ENCODE peak calls at places on chromosome 9, in four cellular contexts. I is AG04450, V is upper lobe of right lung, M is psoas muscle. T is an unnamed sample.

GRCh38 chr9:96158909-96159575 is 142.9 kb downstream of the HSD17B3 start:
- DNase-seq in M (no peak), V (no peak), I (no peak), T (no peak)

GRCh38 chr9:134174073-134174449 is 9.7 kb upstream of the RNU6ATAC start:
- DNase-seq in M (peak), I (no peak), V (peak), T (no peak)

GRCh38 chr9:136859821-136860269 is 6.3 kb downstream of the EDF1 start:
- DNase-seq in V (no peak), M (no peak), I (no peak), T (no peak)

GRCh38 chr9:5364294-5364990 is 24.8 kb upstream of the RLN1 start:
- DNase-seq in V (no peak), M (no peak), I (no peak), T (peak)

GRCh38 chr9:33818167-33818831 is 1.3 kb downstream of the UBE2R2 start:
- DNase-seq in V (no peak), I (no peak), M (peak), T (no peak)

GRCh38 chr9:115022760-115023434 is 92.5 kb upstream of the TNFSF8 start:
- DNase-seq in M (no peak), I (peak), V (no peak), T (no peak)

GRCh38 chr9:131530546-131530929 is 525 bp downstream of the UCK1 start:
- DNase-seq in M (peak), I (no peak), V (peak), T (peak)

GRCh38 chr9:126532019-126532462 is 81.7 kb upstream of the LMX1B start:
- DNase-seq in I (no peak), V (no peak), M (no peak), T (no peak)

GRCh38 chr9:98826716-98827115 is 19.2 kb downstream of the GALNT12 start:
- DNase-seq in V (no peak), I (no peak), M (no peak), T (no peak)

GRCh38 chr9:33921967-33922895 is 105.3 kb downstream of the UBE2R2 start:
- DNase-seq in M (no peak), V (no peak), I (no peak), T (no peak)

GRCh38 chr9:1612886-1613285 is 402.3 kb upstream of the SMARCA2 start:
- DNase-seq in V (no peak), M (no peak), I (no peak), T (no peak)

GRCh38 chr9:34995288-34996060 is 5.9 kb downstream of the DNAJB5 start:
- DNase-seq in I (no peak), V (no peak), M (peak), T (no peak)

GRCh38 chr9:135023389-135023788 is 64.1 kb upstream of the OLFM1 start:
- DNase-seq in V (peak), I (no peak), M (peak), T (no peak)

GRCh38 chr9:98236881-98237487 is 18.5 kb downstream of the TBC1D2 start:
- DNase-seq in I (no peak), V (peak), M (no peak), T (no peak)

GRCh38 chr9:98168952-98169488 is 23.4 kb downstream of the CORO2A start:
- DNase-seq in V (no peak), I (peak), M (no peak), T (no peak)

DNA sequence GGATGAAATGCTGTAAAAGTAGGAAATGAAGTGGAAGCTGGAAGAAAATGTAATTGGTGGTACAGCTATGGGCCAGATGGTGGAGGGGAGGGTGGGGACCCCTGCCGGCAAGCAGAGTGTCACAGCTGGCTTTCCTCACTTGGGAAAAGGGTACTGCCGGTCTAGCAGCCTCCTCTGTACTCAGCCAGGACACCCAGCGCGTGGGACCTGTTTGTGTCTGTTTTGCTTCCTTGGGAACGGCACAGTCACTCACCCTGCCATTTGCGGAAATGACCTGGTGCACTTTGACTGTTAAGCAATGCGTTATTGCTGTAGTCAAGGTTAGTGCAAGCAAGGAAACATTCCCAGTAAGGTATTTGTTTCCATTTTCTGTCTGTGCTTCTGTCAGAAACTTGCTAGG is 10.1 kb downstream of the TMEM252 start:
- DNase-seq in M (peak), I (no peak), V (peak), T (no peak)
- TF ChIP-seq CTCF in M (no peak), I (no peak), V (no peak), T (no peak)

GRCh38 chr9:110538621-110539020 is 40.9 kb downstream of the SVEP1 start:
- DNase-seq in M (no peak), I (no peak), V (no peak), T (no peak)
- H3K4me3 ChIP-seq in M (no peak), I (no peak), V (no peak), T (no peak)

GRCh38 chr9:13053504-13053903 is 226.0 kb downstream of the MPDZ start:
- DNase-seq in M (no peak), I (no peak), V (no peak), T (no peak)
- TF ChIP-seq CTCF in M (no peak), I (no peak), V (no peak), T (no peak)

DNA sequence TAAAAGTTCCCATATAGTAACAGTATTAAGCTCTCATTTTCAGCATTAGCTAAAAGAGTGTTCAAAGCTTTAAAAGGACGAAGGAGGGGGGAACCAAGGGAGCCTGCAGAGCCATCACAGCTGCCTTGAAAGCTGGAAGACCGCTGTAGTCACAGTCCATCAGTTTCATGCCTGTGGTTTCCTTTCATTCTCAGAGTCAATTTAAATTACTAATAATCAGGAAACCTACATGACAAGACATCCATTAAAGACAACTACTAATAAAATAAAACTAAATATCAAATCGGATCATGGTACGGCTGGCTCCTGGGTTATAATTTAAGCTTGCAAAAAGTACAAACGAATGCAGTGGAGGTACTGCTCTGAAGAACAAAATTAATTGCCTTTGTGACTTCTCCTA is 213.6 kb downstream of the DENND1A start:
- DNase-seq in M (no peak), I (no peak), V (no peak), T (no peak)
- H3K4me3 ChIP-seq in M (no peak), I (no peak), V (no peak), T (no peak)

DNA sequence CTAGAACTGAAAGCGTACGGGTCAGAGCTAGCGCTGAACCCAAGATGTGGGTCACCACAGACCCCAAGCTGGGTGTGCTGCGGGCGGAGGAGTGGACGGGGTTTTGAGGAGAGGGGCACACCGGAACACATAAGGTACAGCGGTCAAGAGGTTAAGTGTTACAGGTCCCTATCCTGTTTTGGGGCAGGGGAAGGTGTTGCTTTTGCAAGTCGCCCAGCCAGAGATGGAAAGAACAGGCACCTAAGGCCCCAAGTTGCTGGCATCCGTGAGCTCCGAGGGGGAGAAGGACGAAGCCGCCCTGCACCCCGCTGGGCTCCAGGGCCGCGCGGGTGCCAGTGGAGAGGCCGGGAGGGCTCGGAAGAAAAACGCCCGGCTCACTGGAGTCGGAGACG is 859 bp downstream of the GNA14 start:
- DNase-seq in V (no peak), M (no peak), I (no peak), T (no peak)
- TF ChIP-seq CTCF in V (no peak), M (no peak), I (no peak), T (no peak)

DNA sequence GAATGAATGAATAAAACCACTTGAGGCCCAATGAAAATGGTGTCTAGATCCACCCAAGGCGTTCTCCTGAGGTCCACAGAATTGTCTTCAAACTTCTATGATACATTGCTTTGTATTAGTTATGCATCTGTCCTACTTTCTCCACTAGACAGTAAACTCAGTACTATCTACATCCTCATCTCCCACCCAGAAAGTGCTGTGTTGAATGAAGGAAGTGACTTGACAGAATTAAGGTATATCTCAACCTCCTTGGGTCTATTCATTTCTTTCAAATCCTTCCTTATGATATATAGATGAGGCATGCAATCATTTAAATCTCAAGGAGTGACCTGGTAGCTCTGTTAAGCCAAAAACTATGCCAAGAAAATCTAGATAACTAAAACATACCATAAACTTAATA is 15.7 kb upstream of the PDCL start:
- DNase-seq in I (no peak), M (no peak), V (no peak), T (no peak)
- H3K4me3 ChIP-seq in I (no peak), M (no peak), V (no peak), T (no peak)

DNA sequence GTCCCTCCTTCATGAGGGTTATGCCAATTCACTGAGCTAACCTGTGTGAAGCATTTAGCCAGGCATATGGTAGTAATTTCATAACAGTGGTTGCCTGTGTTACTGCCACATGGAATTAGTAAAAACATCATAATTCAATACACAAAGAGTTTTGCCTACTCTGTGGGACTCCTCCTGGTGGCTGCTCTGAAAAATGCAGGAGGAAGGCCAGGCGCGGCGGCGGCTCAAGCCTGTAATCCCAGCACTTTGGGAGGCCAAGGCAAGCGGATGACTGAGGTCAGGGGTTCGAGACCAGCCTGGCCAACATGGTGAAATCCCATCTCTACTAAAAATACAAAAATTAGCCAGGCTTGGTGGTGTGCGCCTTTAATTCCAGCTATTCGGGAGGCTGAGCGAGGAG is 547.3 kb downstream of the CDK5RAP2 start:
- DNase-seq in M (no peak), V (no peak), I (no peak), T (no peak)
- TF ChIP-seq CTCF in M (no peak), V (no peak), I (no peak), T (peak)

GRCh38 chr9:112887377-112887776 is 3.3 kb downstream of the SLC46A2 start:
- DNase-seq in I (no peak), V (no peak), M (no peak), T (no peak)

GRCh38 chr9:112891521-112891920 is 845 bp upstream of the SLC46A2 start:
- DNase-seq in I (no peak), V (no peak), M (no peak), T (no peak)

GRCh38 chr9:112886351-112886750 is 4.3 kb downstream of the SLC46A2 start:
- DNase-seq in M (no peak), V (no peak), I (no peak), T (no peak)

GRCh38 chr9:112894031-112894430 is 3.4 kb upstream of the SLC46A2 start:
- DNase-seq in I (no peak), V (no peak), M (no peak), T (no peak)

DNA sequence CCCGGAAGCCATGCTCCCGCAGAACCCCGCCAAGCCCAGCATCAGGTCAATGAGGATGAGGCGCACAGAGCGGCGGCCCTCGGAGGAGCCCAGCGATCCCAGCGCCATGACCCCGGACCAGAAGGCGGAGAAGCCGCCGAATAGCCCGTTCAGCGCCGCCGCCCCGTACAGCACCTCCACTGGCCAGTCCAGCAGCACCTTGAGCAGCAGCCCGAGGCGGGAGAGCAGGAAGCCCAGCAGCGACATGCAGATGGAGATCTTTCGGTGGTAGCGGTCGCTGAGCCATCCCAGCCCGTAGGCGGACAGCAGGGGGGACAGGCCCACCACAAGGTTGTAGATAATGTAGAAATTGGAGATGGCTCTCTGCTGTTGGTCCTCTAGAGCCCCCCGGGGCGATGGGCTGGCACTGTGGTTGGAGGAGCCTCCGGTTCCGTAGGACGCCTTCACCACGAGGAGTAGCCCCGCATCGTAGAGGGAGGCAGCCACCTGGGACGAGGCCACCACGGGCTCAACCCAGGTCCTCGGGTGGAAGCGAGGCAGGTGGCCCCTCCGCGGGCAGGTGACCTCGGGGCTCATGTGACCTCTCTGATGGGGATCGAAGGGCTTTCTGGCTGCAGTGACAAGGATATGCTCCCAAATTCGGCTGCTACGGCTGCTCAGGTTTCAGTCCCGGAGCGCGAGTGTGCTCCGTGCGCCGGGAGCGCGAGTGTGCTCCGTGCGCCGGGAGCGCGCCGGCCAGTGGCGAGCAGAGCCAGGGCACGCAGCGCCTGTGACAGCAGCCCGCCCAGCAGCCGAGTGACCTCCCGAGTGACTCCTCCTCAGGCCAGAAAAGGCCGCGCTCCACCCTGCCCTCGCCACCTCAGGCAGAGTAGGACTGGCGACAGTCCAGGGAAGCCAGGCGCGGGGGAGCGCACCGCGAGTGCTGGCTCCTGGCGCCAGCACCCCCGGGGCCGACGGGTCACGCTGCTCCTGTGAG is at the start of gene SLC46A2:
- DNase-seq in V (peak), I (no peak), M (peak), T (no peak)
- H3K4me3 ChIP-seq in V (peak), I (peak), M (peak), T (peak)

T was measured in LNCaP clone FGC.